ENCODE peak calls at places on chromosomes 4 and X, in seven cellular contexts. T, A, S, J, O, D and M are unnamed samples.
A peak's percentile ranks its signal among the peaks of the same experiment; 100 is the strongest.

GRCh38 chr4:71713611-71714203 is 70.2 kb downstream of the GC start:
- DNase-seq in T (no peak), A (peak; percentile 26), S (no peak), J (no peak), O (peak; percentile 13), D (no peak), M (peak; percentile 26)

GRCh38 chr4:185520119-185520518 is 15.2 kb downstream of the PDLIM3 start:
- DNase-seq in T (peak; percentile 68), A (no peak), S (no peak), J (no peak), O (no peak), D (no peak), M (no peak)

GRCh38 chr4:97938141-97938540 is 205.1 kb downstream of the STPG2 start:
- DNase-seq in T (no peak), A (no peak), S (no peak), J (no peak), O (no peak), D (no peak), M (no peak)

GRCh38 chr4:109091754-109092409 is 210.6 kb downstream of the COL25A1 start:
- DNase-seq in T (no peak), A (no peak), S (no peak), J (peak; percentile 47), O (no peak), D (no peak), M (no peak)

GRCh38 chrX:119095936-119096335 is 23.1 kb downstream of the CT47C1 start:
- DNase-seq in T (no peak), A (no peak), S (no peak), J (no peak), O (no peak), D (no peak), M (no peak)

GRCh38 chr4:48963042-48963679 is 22.9 kb upstream of the CWH43 start:
- DNase-seq in T (peak; percentile 62), A (peak; percentile 56), S (peak; percentile 49), J (peak; percentile 73), O (peak; percentile 90), D (peak; percentile 33), M (peak; percentile 57)

GRCh38 chr4:14928035-14928434 is 74.2 kb upstream of the CPEB2 start:
- DNase-seq in T (no peak), A (no peak), S (no peak), J (no peak), O (peak; percentile 3), D (no peak), M (no peak)

GRCh38 chrX:97790850-97791249 is 907.1 kb downstream of the RPA4 start:
- DNase-seq in T (no peak), A (no peak), S (no peak), J (no peak), O (no peak), D (no peak), M (no peak)

GRCh38 chrX:23989689-23990088 is 37.3 kb downstream of the KLHL15 start:
- DNase-seq in T (no peak), A (no peak), S (no peak), J (no peak), O (no peak), D (no peak), M (no peak)

GRCh38 chr4:43411226-43411625 is 518.7 kb downstream of the GRXCR1 start:
- DNase-seq in T (no peak), A (no peak), S (no peak), J (no peak), O (no peak), D (no peak), M (no peak)

GRCh38 chrX:74408310-74408709 is 13.0 kb upstream of the SLC16A2 start:
- DNase-seq in T (no peak), A (no peak), S (no peak), J (no peak), O (no peak), D (no peak), M (no peak)

GRCh38 chrX:131728295-131729145 is 184.6 kb downstream of the OR13H1 start:
- DNase-seq in T (no peak), A (no peak), S (no peak), J (no peak), O (peak; percentile 60), D (no peak), M (no peak)

GRCh38 chr4:94372579-94372978 is 29.9 kb upstream of the HPGDS start:
- DNase-seq in T (peak; percentile 23), A (no peak), S (no peak), J (no peak), O (no peak), D (no peak), M (no peak)

GRCh38 chr4:111406036-111406435 is 739.2 kb upstream of the FAM241A start:
- DNase-seq in T (no peak), A (no peak), S (no peak), J (no peak), O (no peak), D (no peak), M (no peak)

GRCh38 chr4:183905593-183906485 is 732 bp downstream of the STOX2 start:
- DNase-seq in T (no peak), A (no peak), S (no peak), J (peak; percentile 77), O (no peak), D (peak; percentile 63), M (no peak)

GRCh38 chr4:101155368-101155767 is 192.0 kb downstream of the PPP3CA start:
- DNase-seq in T (peak; percentile 71), A (no peak), S (no peak), J (no peak), O (no peak), D (no peak), M (no peak)

GRCh38 chrX:46628406-46629371 is 55.1 kb downstream of the CHST7 start:
- DNase-seq in T (no peak), A (no peak), S (no peak), J (peak; percentile 89), O (no peak), D (no peak), M (no peak)

GRCh38 chr4:36872679-36873078 is 371.9 kb upstream of the NWD2 start:
- DNase-seq in T (no peak), A (no peak), S (no peak), J (no peak), O (no peak), D (no peak), M (no peak)

GRCh38 chr4:71004281-71004851 is 10.9 kb downstream of the DCK start:
- DNase-seq in T (no peak), A (no peak), S (no peak), J (peak; percentile 24), O (no peak), D (no peak), M (no peak)